ENCODE peak calls at places on chromosomes 1 and 21, in eight cellular contexts. J is Calu3, X is A549, B is adrenal gland, M is Panc1, F is AG10803, U is foreskin fibroblast, V is fibroblast of lung. T is an unnamed sample.

GRCh38 chr1:245337829-245338484 is 183.2 kb downstream of the KIF26B start:
- DNase-seq in M (no peak), J (no peak), F (peak), B (no peak), V (no peak), X (no peak), U (peak), T (no peak)

GRCh38 chr1:1304331-1305299 is 3.1 kb downstream of the ACAP3 start:
- DNase-seq in B (peak), J (no peak), U (peak), X (peak), F (peak), M (no peak), V (peak), T (no peak)

GRCh38 chr1:23562138-23562819 is 3.0 kb upstream of the ID3 start:
- DNase-seq in J (peak), X (peak), M (no peak), V (peak), U (peak), F (peak), B (peak), T (no peak)

GRCh38 chr1:229768232-229768631 is 142.2 kb downstream of the URB2 start:
- DNase-seq in X (no peak), U (no peak), M (no peak), B (no peak), V (no peak), J (no peak), F (no peak), T (no peak)

GRCh38 chr1:243974451-243975292 is 76.4 kb upstream of the ZBTB18 start:
- DNase-seq in U (peak), X (no peak), F (peak), V (peak), M (no peak), B (no peak), J (no peak), T (no peak)

GRCh38 chr21:32270748-32271147 is 8.1 kb downstream of the MIS18A start:
- DNase-seq in M (no peak), U (no peak), X (no peak), J (no peak), V (no peak), B (no peak), F (no peak), T (no peak)

GRCh38 chr1:210882414-210883221 is 251.3 kb downstream of the KCNH1 start:
- DNase-seq in F (peak), U (no peak), M (no peak), J (peak), B (no peak), X (peak), V (peak), T (no peak)

GRCh38 chr1:29820401-29820800 is 584.1 kb downstream of the PTPRU start:
- DNase-seq in V (no peak), B (no peak), M (no peak), U (no peak), J (no peak), X (no peak), F (no peak), T (no peak)

GRCh38 chr1:86419277-86419903 is 4.6 kb upstream of the CLCA2 start:
- DNase-seq in J (peak), U (peak), M (no peak), V (peak), B (no peak), F (peak), X (peak), T (no peak)

GRCh38 chr1:53984701-53985100 is 33.3 kb downstream of the LDLRAD1 start:
- DNase-seq in B (no peak), M (no peak), J (no peak), V (no peak), U (no peak), X (no peak), F (no peak), T (no peak)

GRCh38 chr1:232367293-232367692 is 262.6 kb downstream of the SIPA1L2 start:
- DNase-seq in X (no peak), F (no peak), M (no peak), U (no peak), V (peak), J (no peak), B (no peak), T (no peak)

GRCh38 chr1:103058393-103058792 is 49.9 kb downstream of the COL11A1 start:
- DNase-seq in M (no peak), V (no peak), X (no peak), F (no peak), J (no peak), B (no peak), U (peak), T (no peak)

GRCh38 chr1:155137129-155137528 is 1.5 kb downstream of the SLC50A1 start:
- DNase-seq in V (no peak), F (no peak), J (no peak), X (no peak), M (no peak), U (no peak), B (no peak), T (no peak)

GRCh38 chr1:153775432-153776311 is 465 bp downstream of the SLC27A3 start:
- DNase-seq in U (peak), J (peak), V (peak), F (peak), B (no peak), M (no peak), X (peak), T (peak)
- TF ChIP-seq CTCF in U (no peak), J (no peak), V (no peak), F (no peak), B (no peak), M (no peak), X (no peak), T (no peak)

DNA sequence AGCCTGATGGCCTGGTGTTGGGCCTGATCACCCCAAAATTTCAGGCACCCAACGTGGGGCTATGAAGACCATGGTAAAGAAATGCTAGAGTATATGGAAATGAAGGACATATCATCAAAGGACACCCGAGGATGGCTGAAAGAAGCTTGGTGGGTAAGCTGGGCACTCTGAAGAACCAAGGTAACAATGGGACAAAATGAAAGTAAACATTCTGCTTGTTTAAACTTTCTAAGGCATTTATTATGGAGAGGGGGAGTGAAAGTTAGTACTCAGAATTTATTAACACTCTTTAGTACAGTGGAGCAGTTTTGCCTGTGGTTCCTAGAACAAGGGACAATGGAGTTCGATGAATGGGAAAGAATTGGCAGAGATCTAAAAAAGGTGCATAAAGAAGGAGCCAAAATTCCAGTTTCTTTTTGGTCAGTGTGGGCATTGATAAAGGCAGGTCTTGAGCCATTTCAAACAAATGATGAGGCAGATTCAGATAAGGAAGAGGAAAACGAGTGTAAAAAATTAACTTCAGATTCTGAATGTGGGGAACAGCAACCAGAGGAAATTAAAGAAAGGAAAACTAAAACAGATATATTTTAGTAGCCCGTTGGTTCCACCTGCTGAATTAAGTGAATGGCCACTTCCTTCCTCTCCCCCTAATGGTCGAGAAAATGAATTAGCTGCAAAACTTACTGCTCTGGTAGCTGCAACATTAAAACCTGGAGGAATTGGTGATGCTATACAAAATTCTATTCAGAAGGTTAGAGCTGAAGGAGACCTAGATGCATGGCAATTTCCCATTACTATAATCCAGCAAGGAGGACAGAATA is 8.4 kb upstream of the PM20D1 start:
- DNase-seq in V (no peak), X (no peak), U (no peak), B (no peak), J (no peak), F (no peak), M (no peak), T (no peak)
- TF ChIP-seq CTCF in V (no peak), X (no peak), U (no peak), B (no peak), J (no peak), F (peak), M (no peak), T (no peak)

GRCh38 chr1:104646233-104646632 is 896.5 kb downstream of the AMY1C start:
- DNase-seq in U (no peak), X (no peak), J (no peak), V (no peak), F (no peak), M (no peak), B (no peak), T (no peak)

GRCh38 chr1:104648269-104648691 is 898.6 kb downstream of the AMY1C start:
- DNase-seq in J (no peak), V (no peak), F (no peak), M (peak), B (no peak), X (peak), U (peak), T (no peak)
- TF ChIP-seq CTCF in J (no peak), V (peak), F (no peak), M (peak), B (peak), X (peak), U (no peak), T (no peak)

GRCh38 chr1:70034403-70034802 is 171.0 kb downstream of the LRRC40 start:
- DNase-seq in M (no peak), X (peak), V (peak), J (peak), U (peak), F (peak), B (no peak), T (no peak)
- TF ChIP-seq CTCF in M (peak), X (no peak), V (peak), J (no peak), U (peak), F (peak), B (no peak), T (no peak)

GRCh38 chr21:44485254-44485793 is 30.0 kb downstream of the LRRC3 start:
- DNase-seq in F (peak), U (peak), M (peak), B (no peak), X (peak), J (no peak), V (no peak), T (no peak)
- TF ChIP-seq CTCF in F (peak), U (no peak), M (peak), B (no peak), X (peak), J (no peak), V (peak), T (no peak)

DNA sequence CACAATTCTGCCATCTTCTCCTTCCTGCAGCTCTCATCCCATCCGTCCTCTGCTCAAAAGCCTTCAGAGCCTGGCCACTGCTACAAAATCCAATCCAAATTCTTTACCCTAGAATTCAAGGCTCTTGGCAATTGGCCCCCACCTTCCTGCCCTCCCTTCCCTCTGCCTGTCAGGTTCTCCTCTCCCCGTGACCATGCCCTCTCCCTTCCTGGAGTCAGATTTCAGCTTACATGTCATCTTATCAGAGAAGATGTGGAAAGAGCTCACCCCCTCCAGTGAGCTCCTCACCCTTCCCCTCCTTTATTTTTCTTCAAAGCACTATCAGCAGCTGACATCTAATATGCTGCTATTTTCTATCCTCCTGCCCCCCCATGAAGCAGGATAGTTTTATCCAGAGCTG is 86.9 kb downstream of the GRIK3 start:
- DNase-seq in J (no peak), B (no peak), U (no peak), V (no peak), F (no peak), X (no peak), M (no peak), T (no peak)
- TF ChIP-seq CTCF in J (no peak), B (no peak), U (no peak), V (no peak), F (no peak), X (no peak), M (no peak), T (no peak)

DNA sequence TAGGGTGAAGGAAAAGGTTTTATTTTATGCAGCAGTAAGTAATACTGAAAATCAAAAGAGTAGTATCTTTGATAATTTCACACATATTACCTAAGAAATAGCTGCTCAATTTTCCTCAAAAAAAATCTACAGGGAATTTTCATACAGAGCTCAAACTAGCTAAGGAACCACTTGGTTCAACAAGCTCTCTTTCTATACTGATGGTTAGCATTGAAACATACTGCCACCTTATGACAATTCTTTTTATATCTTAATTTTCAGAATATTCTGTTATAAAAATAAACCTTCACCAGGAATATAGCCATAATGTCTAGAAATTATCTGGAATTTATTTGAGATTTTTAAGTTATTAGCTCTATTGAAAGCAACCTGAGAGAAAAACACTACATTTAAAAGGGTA is 142.1 kb downstream of the DPYD start:
- DNase-seq in B (no peak), V (peak), U (no peak), F (no peak), J (no peak), M (no peak), X (no peak), T (no peak)
- TF ChIP-seq CTCF in B (no peak), V (no peak), U (no peak), F (no peak), J (no peak), M (no peak), X (peak), T (no peak)

GRCh38 chr1:156602557-156602993 is 1.3 kb upstream of the GPATCH4 start:
- DNase-seq in V (peak), M (no peak), B (no peak), J (no peak), U (peak), F (no peak), X (peak), T (no peak)
- TF ChIP-seq CTCF in V (peak), M (peak), B (peak), J (peak), U (no peak), F (peak), X (peak), T (peak)

GRCh38 chr1:15167386-15167785 is 13.8 kb downstream of the TMEM51 start:
- DNase-seq in F (no peak), U (no peak), X (no peak), J (no peak), B (no peak), V (peak), M (no peak), T (no peak)

GRCh38 chr1:15171271-15171908 is 17.8 kb downstream of the TMEM51 start:
- DNase-seq in F (no peak), U (no peak), V (no peak), X (no peak), B (no peak), M (no peak), J (no peak), T (no peak)

GRCh38 chr1:15170071-15170470 is 16.5 kb downstream of the TMEM51 start:
- DNase-seq in V (no peak), U (no peak), M (no peak), X (no peak), J (no peak), B (no peak), F (no peak), T (no peak)

GRCh38 chr1:15172405-15173259 is 19.1 kb downstream of the TMEM51 start:
- DNase-seq in B (peak), F (peak), V (peak), J (no peak), X (no peak), M (no peak), U (no peak), T (no peak)

DNA sequence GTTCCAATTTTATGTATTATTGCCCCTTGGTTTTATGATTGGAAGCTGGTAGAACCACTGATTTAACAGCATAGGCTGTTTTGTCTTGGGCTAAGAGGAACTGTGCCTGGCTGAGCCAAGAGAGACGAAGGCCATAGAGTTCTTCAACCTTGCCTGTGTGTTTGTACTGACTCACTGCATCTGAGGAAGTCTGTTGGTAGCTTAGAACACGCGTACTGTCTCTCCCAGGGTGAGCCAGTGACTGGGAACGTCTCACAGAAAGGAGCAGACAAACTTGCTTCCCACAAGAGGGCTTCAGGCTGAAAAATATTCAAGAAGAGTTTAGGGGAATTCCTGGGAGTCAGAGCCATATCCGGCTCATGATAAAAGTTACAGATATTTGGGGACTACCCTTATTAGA is 14.9 kb downstream of the TMEM51 start:
- DNase-seq in X (peak), U (peak), M (peak), B (peak), F (peak), V (peak), J (peak), T (no peak)
- TF ChIP-seq CTCF in X (peak), U (peak), M (no peak), B (no peak), F (peak), V (no peak), J (no peak), T (no peak)

GRCh38 chr1:209751627-209752231 is 4.1 kb upstream of the TRAF3IP3 start:
- DNase-seq in V (no peak), J (no peak), F (no peak), B (no peak), U (no peak), X (no peak), M (no peak), T (no peak)

GRCh38 chr1:209746469-209747269 is 9.2 kb upstream of the TRAF3IP3 start:
- DNase-seq in X (no peak), V (no peak), F (no peak), B (no peak), U (peak), M (no peak), J (no peak), T (no peak)

GRCh38 chr1:209748620-209749019 is 7.2 kb upstream of the TRAF3IP3 start:
- DNase-seq in F (no peak), J (no peak), M (no peak), U (no peak), X (no peak), B (no peak), V (no peak), T (no peak)

GRCh38 chr1:209749660-209750059 is 6.2 kb upstream of the TRAF3IP3 start:
- DNase-seq in F (no peak), J (no peak), M (no peak), B (no peak), U (no peak), V (no peak), X (no peak), T (no peak)

GRCh38 chr1:209747580-209748262 is 8.1 kb upstream of the TRAF3IP3 start:
- DNase-seq in U (peak), J (peak), V (peak), M (peak), B (peak), F (peak), X (peak), T (peak)
- TF ChIP-seq CTCF in U (peak), J (peak), V (peak), M (peak), B (peak), F (peak), X (peak), T (peak)